ENCODE peak calls at places on chromosomes 11 and 22, in seven cellular contexts. C is mesenchymal stem cell, K is H9, O is H1, F is IMR-90, R is mesendoderm, Z is trophoblast cell. W is an unnamed sample.

GRCh38 chr11:70885721-70886305 is 366.6 kb downstream of the SHANK2 start:
- DNase-seq in F (peak; percentile 11), K (no peak), O (no peak), C (peak; percentile 54), R (no peak), Z (no peak), W (no peak)

GRCh38 chr11:11620966-11621880 is 582 bp downstream of the GALNT18 start:
- DNase-seq in F (peak; percentile 44), O (no peak), R (no peak), C (peak; percentile 56), K (no peak), Z (peak; percentile 37), W (peak; percentile 40)

GRCh38 chr11:128553662-128554392 is 33.5 kb downstream of the ETS1 start:
- DNase-seq in C (no peak), K (no peak), R (peak; percentile 69), F (peak; percentile 32), O (no peak), Z (no peak), W (no peak)

GRCh38 chr11:69594481-69594880 is 46.5 kb upstream of the CCND1 start:
- DNase-seq in Z (no peak), R (no peak), K (no peak), C (no peak), F (no peak), O (no peak), W (no peak)

GRCh38 chr22:48089601-48090331 is 1327.3 kb downstream of the TBC1D22A start:
- DNase-seq in R (no peak), K (no peak), O (no peak), C (no peak), Z (no peak), F (no peak), W (no peak)

GRCh38 chr22:35212020-35212419 is 45.3 kb upstream of the HMGXB4 start:
- DNase-seq in Z (peak; percentile 94), O (no peak), K (no peak), C (peak; percentile 26), F (peak; percentile 65), R (peak; percentile 56), W (no peak)

GRCh38 chr11:1039481-1040427 is 3.2 kb upstream of the MUC6 start:
- DNase-seq in F (no peak), Z (no peak), C (no peak), K (no peak), O (no peak), R (no peak), W (no peak)

GRCh38 chr11:129733384-129733783 is 82.3 kb upstream of the TMEM45B start:
- DNase-seq in R (no peak), K (no peak), O (no peak), C (no peak), F (no peak), Z (no peak), W (no peak)

GRCh38 chr11:33941637-33942160 is 49.8 kb upstream of the LMO2 start:
- DNase-seq in C (peak; percentile 51), O (no peak), R (peak; percentile 53), K (no peak), F (no peak), Z (peak; percentile 10), W (no peak)

GRCh38 chr11:72225411-72225951 is 914 bp downstream of the INPPL1 start:
- DNase-seq in R (peak; percentile 26), Z (peak; percentile 23), F (no peak), O (no peak), K (peak; percentile 29), C (no peak), W (no peak)

GRCh38 chr22:30940655-30941362 is 27.8 kb downstream of the MORC2 start:
- DNase-seq in Z (no peak), C (no peak), F (no peak), K (no peak), O (no peak), R (no peak), W (no peak)

GRCh38 chr11:76424891-76425290 is 19.9 kb upstream of the EMSY start:
- DNase-seq in F (no peak), O (no peak), K (no peak), Z (no peak), C (no peak), R (no peak), W (no peak)

GRCh38 chr11:86551286-86551685 is 121.1 kb downstream of the ME3 start:
- DNase-seq in Z (no peak), F (peak; percentile 95), O (no peak), C (peak; percentile 89), K (no peak), R (peak; percentile 18), W (no peak)

GRCh38 chr22:38788417-38788816 is 5.5 kb downstream of the DNAL4 start:
- DNase-seq in K (no peak), O (no peak), Z (peak; percentile 16), C (peak; percentile 96), F (peak; percentile 96), R (no peak), W (no peak)

GRCh38 chr11:128328955-128329551 is 258.3 kb downstream of the ETS1 start:
- DNase-seq in C (no peak), Z (no peak), O (no peak), F (no peak), R (peak; percentile 70), K (no peak), W (no peak)

GRCh38 chr11:57776101-57776511 is 14.5 kb downstream of the CTNND1 start:
- DNase-seq in R (peak; percentile 94), C (peak; percentile 55), Z (peak; percentile 62), F (peak; percentile 63), K (peak; percentile 43), O (no peak), W (no peak)

GRCh38 chr11:60942970-60943565 is 8.9 kb downstream of the SLC15A3 start:
- DNase-seq in Z (peak; percentile 88), C (no peak), R (no peak), K (no peak), O (no peak), F (no peak), W (no peak)

GRCh38 chr22:47619631-47620030 is 857.2 kb downstream of the TBC1D22A start:
- DNase-seq in K (no peak), F (no peak), O (no peak), R (no peak), Z (no peak), C (no peak), W (no peak)

GRCh38 chr11:20164152-20164551 is 3.9 kb upstream of the DBX1 start:
- DNase-seq in R (no peak), Z (no peak), O (no peak), K (no peak), F (no peak), C (no peak), W (no peak)

GRCh38 chr11:27719575-27719925 is 19.3 kb upstream of the BDNF start:
- DNase-seq in C (no peak), R (no peak), Z (no peak), O (no peak), F (no peak), K (no peak), W (no peak)

GRCh38 chr11:70544067-70544773 is 145.9 kb downstream of the CTTN start:
- DNase-seq in K (no peak), Z (no peak), O (no peak), F (no peak), R (no peak), C (no peak), W (no peak)

GRCh38 chr11:29124436-29124835 is 892.4 kb downstream of the KCNA4 start:
- DNase-seq in C (no peak), K (no peak), R (no peak), F (no peak), O (no peak), Z (no peak), W (no peak)

GRCh38 chr11:111402411-111402810 is 23.3 kb upstream of the POU2AF1 start:
- DNase-seq in C (no peak), K (no peak), R (no peak), F (no peak), O (no peak), Z (no peak), W (no peak)

GRCh38 chr11:78415338-78415737 is 2.3 kb downstream of the GAB2 start:
- DNase-seq in Z (no peak), K (no peak), C (no peak), R (no peak), O (no peak), F (no peak), W (no peak)

GRCh38 chr11:122038543-122038942 is 77.5 kb downstream of the BLID start:
- DNase-seq in C (peak; percentile 64), F (peak; percentile 93), Z (peak; percentile 51), R (peak; percentile 96), K (no peak), O (no peak), W (peak; percentile 21)

GRCh38 chr22:27401321-27401720 is 400.2 kb downstream of the MN1 start:
- DNase-seq in Z (no peak), O (no peak), K (no peak), R (no peak), F (peak; percentile 32), C (no peak), W (no peak)
- H3K23ac ChIP-seq in Z (no peak overlapping the region), O (no peak overlapping the region), K (no peak overlapping the region), R (no peak overlapping the region), F (no peak overlapping the region), C (no peak overlapping the region), W (no peak overlapping the region)

GRCh38 chr11:14424096-14424495 is 65.1 kb upstream of the RRAS2 start:
- DNase-seq in Z (peak; percentile 43), R (peak; percentile 49), F (peak; percentile 80), C (peak; percentile 80), K (no peak), O (no peak), W (no peak)

GRCh38 chr11:14420223-14420622 is 61.2 kb upstream of the RRAS2 start:
- DNase-seq in F (no peak), O (no peak), Z (no peak), K (peak; percentile 55), R (peak; percentile 78), C (no peak), W (no peak)

GRCh38 chr11:14422814-14423182 is 63.8 kb upstream of the RRAS2 start:
- DNase-seq in Z (no peak), O (no peak), K (no peak), F (no peak), C (no peak), R (peak; percentile 85), W (no peak)

GRCh38 chr11:14423633-14424032 is 64.7 kb upstream of the RRAS2 start:
- DNase-seq in R (no peak), F (peak; percentile 62), O (no peak), C (peak; percentile 80), Z (no peak), K (no peak), W (no peak)

GRCh38 chr11:14422052-14422813 is 63.2 kb upstream of the RRAS2 start:
- DNase-seq in Z (peak; percentile 95), R (peak; percentile 100), F (peak; percentile 100), C (peak; percentile 96), K (peak; percentile 90), O (peak; percentile 90), W (peak; percentile 57)
- H3K23ac ChIP-seq in Z (no peak overlapping the region), R (no peak overlapping the region), F (peak overlapping the region; percentile 93), C (no peak overlapping the region), K (no peak overlapping the region), O (no peak overlapping the region), W (no peak overlapping the region)

DNA sequence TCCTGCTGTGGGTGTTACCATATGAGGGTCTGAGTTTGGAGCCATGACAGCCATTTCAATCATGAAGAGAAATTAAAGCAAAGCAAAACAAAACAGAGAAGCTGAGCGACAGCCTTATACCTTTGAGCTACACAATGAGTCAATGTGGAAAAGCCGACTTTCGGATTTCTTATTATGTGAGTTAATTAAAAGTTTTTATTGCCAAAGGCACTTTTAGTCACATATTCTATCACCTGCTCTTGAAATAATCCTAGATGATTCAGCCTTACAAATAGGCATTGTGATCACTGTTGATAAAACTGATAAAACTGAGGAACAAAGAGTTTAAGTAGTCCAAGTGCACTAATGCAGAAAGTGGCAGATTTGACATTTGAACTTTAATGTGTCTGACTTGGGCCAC is 381.9 kb upstream of the TENM4 start:
- DNase-seq in C (no peak), K (no peak), Z (no peak), R (no peak), O (no peak), F (no peak), W (no peak)
- H3K23ac ChIP-seq in C (no peak overlapping the region), K (no peak overlapping the region), Z (no peak overlapping the region), R (no peak overlapping the region), O (no peak overlapping the region), F (no peak overlapping the region), W (no peak overlapping the region)

GRCh38 chr11:127238321-127238720 is 237.8 kb upstream of the KIRREL3 start:
- DNase-seq in R (no peak), Z (no peak), F (no peak), K (no peak), O (no peak), C (no peak), W (no peak)
- H3K23ac ChIP-seq in R (no peak overlapping the region), Z (no peak overlapping the region), F (no peak overlapping the region), K (no peak overlapping the region), O (no peak overlapping the region), C (no peak overlapping the region), W (no peak overlapping the region)